ENCODE peak calls at places on chromosomes 12 and 14, in ten cellular contexts. One of them, this sample, is unnamed.

GRCh38 chr12:14962797-14963196 is 1.4 kb upstream of the ARHGDIB start:
- DNase-seq in progenitor cell of endocrine pancreas: no peak
- DNase-seq in kidney: no peak
- DNase-seq in tibial artery: no peak
- DNase-seq in CD8-positive, alpha-beta T cell: no peak
- DNase-seq in endodermal cell: no peak
- DNase-seq in heart right ventricle: no peak
- DNase-seq in transverse colon: no peak
- DNase-seq in brain microvascular endothelial cell: no peak
- DNase-seq in kidney epithelial cell: no peak
- DNase-seq in this sample: no peak

GRCh38 chr12:50545783-50546182 is 41.0 kb downstream of the DIP2B start:
- DNase-seq in progenitor cell of endocrine pancreas: no peak
- DNase-seq in kidney: no peak
- DNase-seq in tibial artery: no peak
- DNase-seq in CD8-positive, alpha-beta T cell: no peak
- DNase-seq in endodermal cell: no peak
- DNase-seq in heart right ventricle: no peak
- DNase-seq in transverse colon: peak
- DNase-seq in brain microvascular endothelial cell: peak
- DNase-seq in kidney epithelial cell: no peak
- DNase-seq in this sample: no peak

GRCh38 chr14:54444003-54444402 is 2.8 kb upstream of the CNIH1 start:
- DNase-seq in progenitor cell of endocrine pancreas: no peak
- DNase-seq in kidney: no peak
- DNase-seq in tibial artery: no peak
- DNase-seq in CD8-positive, alpha-beta T cell: no peak
- DNase-seq in endodermal cell: no peak
- DNase-seq in heart right ventricle: no peak
- DNase-seq in transverse colon: no peak
- DNase-seq in brain microvascular endothelial cell: no peak
- DNase-seq in kidney epithelial cell: no peak
- DNase-seq in this sample: no peak

GRCh38 chr12:2383276-2384028 is 330.7 kb downstream of the CACNA1C start:
- DNase-seq in progenitor cell of endocrine pancreas: no peak
- DNase-seq in kidney: no peak
- DNase-seq in tibial artery: peak
- DNase-seq in CD8-positive, alpha-beta T cell: no peak
- DNase-seq in endodermal cell: peak
- DNase-seq in heart right ventricle: no peak
- DNase-seq in transverse colon: no peak
- DNase-seq in brain microvascular endothelial cell: peak
- DNase-seq in kidney epithelial cell: no peak
- DNase-seq in this sample: no peak

GRCh38 chr12:132206093-132206434 is 61.8 kb downstream of the NOC4L start:
- DNase-seq in progenitor cell of endocrine pancreas: no peak
- DNase-seq in kidney: peak
- DNase-seq in tibial artery: no peak
- DNase-seq in CD8-positive, alpha-beta T cell: no peak
- DNase-seq in endodermal cell: no peak
- DNase-seq in heart right ventricle: no peak
- DNase-seq in transverse colon: no peak
- DNase-seq in brain microvascular endothelial cell: no peak
- DNase-seq in kidney epithelial cell: no peak
- DNase-seq in this sample: no peak

GRCh38 chr12:112823582-112824149 is 32.1 kb downstream of the RPH3A start:
- DNase-seq in progenitor cell of endocrine pancreas: no peak
- DNase-seq in kidney: no peak
- DNase-seq in tibial artery: no peak
- DNase-seq in CD8-positive, alpha-beta T cell: no peak
- DNase-seq in endodermal cell: no peak
- DNase-seq in heart right ventricle: no peak
- DNase-seq in transverse colon: no peak
- DNase-seq in brain microvascular endothelial cell: no peak
- DNase-seq in kidney epithelial cell: no peak
- DNase-seq in this sample: no peak

GRCh38 chr14:66426451-66426850 is 59.7 kb upstream of the CCDC196 start:
- DNase-seq in progenitor cell of endocrine pancreas: no peak
- DNase-seq in kidney: no peak
- DNase-seq in tibial artery: no peak
- DNase-seq in CD8-positive, alpha-beta T cell: no peak
- DNase-seq in endodermal cell: no peak
- DNase-seq in heart right ventricle: no peak
- DNase-seq in transverse colon: no peak
- DNase-seq in brain microvascular endothelial cell: no peak
- DNase-seq in kidney epithelial cell: no peak
- DNase-seq in this sample: no peak

GRCh38 chr14:24308342-24309124 is 756 bp upstream of the CIDEB start:
- DNase-seq in progenitor cell of endocrine pancreas: no peak
- DNase-seq in kidney: no peak
- DNase-seq in tibial artery: no peak
- DNase-seq in CD8-positive, alpha-beta T cell: no peak
- DNase-seq in endodermal cell: no peak
- DNase-seq in heart right ventricle: no peak
- DNase-seq in transverse colon: no peak
- DNase-seq in brain microvascular endothelial cell: no peak
- DNase-seq in kidney epithelial cell: no peak
- DNase-seq in this sample: no peak

GRCh38 chr12:78684419-78684818 is 180.2 kb upstream of the SYT1 start:
- DNase-seq in progenitor cell of endocrine pancreas: no peak
- DNase-seq in kidney: no peak
- DNase-seq in tibial artery: no peak
- DNase-seq in CD8-positive, alpha-beta T cell: no peak
- DNase-seq in endodermal cell: no peak
- DNase-seq in heart right ventricle: no peak
- DNase-seq in transverse colon: no peak
- DNase-seq in brain microvascular endothelial cell: no peak
- DNase-seq in kidney epithelial cell: no peak
- DNase-seq in this sample: no peak

GRCh38 chr12:125148316-125148715 is 83.1 kb downstream of the AACS start:
- DNase-seq in progenitor cell of endocrine pancreas: no peak
- DNase-seq in kidney: no peak
- DNase-seq in tibial artery: no peak
- DNase-seq in CD8-positive, alpha-beta T cell: no peak
- DNase-seq in endodermal cell: no peak
- DNase-seq in heart right ventricle: no peak
- DNase-seq in transverse colon: no peak
- DNase-seq in brain microvascular endothelial cell: no peak
- DNase-seq in kidney epithelial cell: no peak
- DNase-seq in this sample: no peak

GRCh38 chr12:87816186-87816585 is 213.0 kb downstream of the C12orf50 start:
- DNase-seq in progenitor cell of endocrine pancreas: no peak
- DNase-seq in kidney: no peak
- DNase-seq in tibial artery: no peak
- DNase-seq in CD8-positive, alpha-beta T cell: no peak
- DNase-seq in endodermal cell: no peak
- DNase-seq in heart right ventricle: no peak
- DNase-seq in transverse colon: no peak
- DNase-seq in brain microvascular endothelial cell: peak
- DNase-seq in kidney epithelial cell: no peak
- DNase-seq in this sample: no peak

GRCh38 chr14:70882771-70883492 is 24.3 kb upstream of the PCNX1 start:
- DNase-seq in progenitor cell of endocrine pancreas: no peak
- DNase-seq in kidney: no peak
- DNase-seq in tibial artery: no peak
- DNase-seq in CD8-positive, alpha-beta T cell: no peak
- DNase-seq in endodermal cell: no peak
- DNase-seq in heart right ventricle: no peak
- DNase-seq in transverse colon: no peak
- DNase-seq in brain microvascular endothelial cell: peak
- DNase-seq in kidney epithelial cell: no peak
- DNase-seq in this sample: no peak

GRCh38 chr14:99968156-99968920 is 96.9 kb upstream of the EVL start:
- DNase-seq in progenitor cell of endocrine pancreas: no peak
- DNase-seq in kidney: no peak
- DNase-seq in tibial artery: no peak
- DNase-seq in CD8-positive, alpha-beta T cell: no peak
- DNase-seq in endodermal cell: no peak
- DNase-seq in heart right ventricle: no peak
- DNase-seq in transverse colon: no peak
- DNase-seq in brain microvascular endothelial cell: peak
- DNase-seq in kidney epithelial cell: peak
- DNase-seq in this sample: no peak

GRCh38 chr12:24838531-24838950 is 110.4 kb downstream of the BCAT1 start:
- DNase-seq in progenitor cell of endocrine pancreas: no peak
- DNase-seq in kidney: no peak
- DNase-seq in tibial artery: peak
- DNase-seq in CD8-positive, alpha-beta T cell: no peak
- DNase-seq in endodermal cell: no peak
- DNase-seq in heart right ventricle: no peak
- DNase-seq in transverse colon: peak
- DNase-seq in brain microvascular endothelial cell: peak
- DNase-seq in kidney epithelial cell: no peak
- DNase-seq in this sample: no peak

GRCh38 chr12:59929091-59929490 is 333.3 kb downstream of the SLC16A7 start:
- DNase-seq in progenitor cell of endocrine pancreas: no peak
- DNase-seq in kidney: no peak
- DNase-seq in tibial artery: no peak
- DNase-seq in CD8-positive, alpha-beta T cell: no peak
- DNase-seq in endodermal cell: no peak
- DNase-seq in heart right ventricle: no peak
- DNase-seq in transverse colon: no peak
- DNase-seq in brain microvascular endothelial cell: no peak
- DNase-seq in kidney epithelial cell: peak
- DNase-seq in this sample: no peak

GRCh38 chr14:64293976-64294671 is at the start of gene ESR2:
- DNase-seq in progenitor cell of endocrine pancreas: peak
- DNase-seq in kidney: peak
- DNase-seq in tibial artery: no peak
- DNase-seq in CD8-positive, alpha-beta T cell: peak
- DNase-seq in endodermal cell: peak
- DNase-seq in heart right ventricle: peak
- DNase-seq in transverse colon: peak
- DNase-seq in brain microvascular endothelial cell: peak
- DNase-seq in kidney epithelial cell: no peak
- DNase-seq in this sample: no peak

GRCh38 chr12:106586803-106587684 is 4.2 kb downstream of the RFX4 start:
- DNase-seq in progenitor cell of endocrine pancreas: peak
- DNase-seq in kidney: peak
- DNase-seq in tibial artery: no peak
- DNase-seq in CD8-positive, alpha-beta T cell: no peak
- DNase-seq in endodermal cell: peak
- DNase-seq in heart right ventricle: no peak
- DNase-seq in transverse colon: no peak
- DNase-seq in brain microvascular endothelial cell: no peak
- DNase-seq in kidney epithelial cell: no peak
- DNase-seq in this sample: no peak

GRCh38 chr14:103728721-103729120 is 13.1 kb downstream of the ZFYVE21 start:
- DNase-seq in progenitor cell of endocrine pancreas: no peak
- DNase-seq in kidney: peak
- DNase-seq in tibial artery: no peak
- DNase-seq in CD8-positive, alpha-beta T cell: no peak
- DNase-seq in endodermal cell: no peak
- DNase-seq in heart right ventricle: no peak
- DNase-seq in transverse colon: no peak
- DNase-seq in brain microvascular endothelial cell: no peak
- DNase-seq in kidney epithelial cell: no peak
- DNase-seq in this sample: no peak
- TF ChIP-seq CTCF in progenitor cell of endocrine pancreas: no peak
- TF ChIP-seq CTCF in kidney: no peak
- TF ChIP-seq CTCF in tibial artery: no peak
- TF ChIP-seq CTCF in CD8-positive, alpha-beta T cell: no peak
- TF ChIP-seq CTCF in endodermal cell: no peak
- TF ChIP-seq CTCF in heart right ventricle: no peak
- TF ChIP-seq CTCF in transverse colon: no peak
- TF ChIP-seq CTCF in brain microvascular endothelial cell: no peak
- TF ChIP-seq CTCF in kidney epithelial cell: no peak
- TF ChIP-seq CTCF in this sample: no peak

GRCh38 chr14:55532645-55533309 is 47.2 kb upstream of the KTN1 start:
- DNase-seq in progenitor cell of endocrine pancreas: no peak
- DNase-seq in kidney: no peak
- DNase-seq in tibial artery: no peak
- DNase-seq in CD8-positive, alpha-beta T cell: no peak
- DNase-seq in endodermal cell: peak
- DNase-seq in heart right ventricle: no peak
- DNase-seq in transverse colon: no peak
- DNase-seq in brain microvascular endothelial cell: no peak
- DNase-seq in kidney epithelial cell: no peak
- DNase-seq in this sample: no peak
- TF ChIP-seq CTCF in progenitor cell of endocrine pancreas: peak
- TF ChIP-seq CTCF in kidney: no peak
- TF ChIP-seq CTCF in tibial artery: no peak
- TF ChIP-seq CTCF in CD8-positive, alpha-beta T cell: no peak
- TF ChIP-seq CTCF in endodermal cell: peak
- TF ChIP-seq CTCF in heart right ventricle: no peak
- TF ChIP-seq CTCF in transverse colon: no peak
- TF ChIP-seq CTCF in brain microvascular endothelial cell: peak
- TF ChIP-seq CTCF in kidney epithelial cell: no peak
- TF ChIP-seq CTCF in this sample: no peak

DNA sequence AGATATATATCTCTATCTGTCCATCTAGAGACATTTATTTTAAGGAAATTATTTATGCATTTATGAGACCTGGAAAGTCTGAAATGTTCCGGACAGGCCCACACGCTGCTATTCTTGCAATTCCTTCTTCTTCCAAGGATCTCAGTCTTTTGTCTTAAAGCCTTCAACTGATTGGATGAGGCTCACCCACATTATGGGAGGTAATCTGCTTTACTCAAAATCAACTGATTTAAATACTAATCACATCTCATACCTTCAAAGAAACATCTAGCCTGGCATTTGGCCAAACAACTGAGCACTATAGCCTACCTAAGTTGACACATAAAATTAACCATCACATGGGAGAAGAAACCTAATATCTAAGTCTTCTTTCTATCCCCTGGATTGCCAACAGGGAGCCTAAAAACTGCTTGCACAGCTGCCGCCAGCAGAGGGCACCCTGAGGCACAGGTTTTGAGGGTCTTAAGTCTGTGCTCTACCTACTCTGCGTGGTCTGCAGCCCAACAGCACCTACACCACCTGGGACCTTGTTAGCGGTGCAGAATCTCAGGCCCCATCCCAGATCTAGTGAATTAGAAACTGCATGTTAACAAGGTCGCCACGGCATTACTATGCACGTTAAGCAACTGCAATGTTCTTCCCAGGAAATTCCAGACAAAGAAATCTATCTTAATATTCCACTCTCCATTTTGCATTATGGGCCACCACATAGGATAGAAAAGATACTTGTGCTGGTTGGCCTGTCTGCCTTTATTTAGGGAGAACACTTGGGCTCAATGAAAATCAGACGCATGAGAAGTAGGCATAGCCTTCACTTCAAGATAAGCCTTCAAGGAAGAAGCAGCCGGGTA is 249.7 kb downstream of the FOXG1 start:
- DNase-seq in progenitor cell of endocrine pancreas: peak
- DNase-seq in kidney: peak
- DNase-seq in tibial artery: no peak
- DNase-seq in CD8-positive, alpha-beta T cell: no peak
- DNase-seq in endodermal cell: peak
- DNase-seq in heart right ventricle: no peak
- DNase-seq in transverse colon: no peak
- DNase-seq in brain microvascular endothelial cell: peak
- DNase-seq in kidney epithelial cell: no peak
- DNase-seq in this sample: no peak
- TF ChIP-seq CTCF in progenitor cell of endocrine pancreas: peak
- TF ChIP-seq CTCF in kidney: peak
- TF ChIP-seq CTCF in tibial artery: no peak
- TF ChIP-seq CTCF in CD8-positive, alpha-beta T cell: no peak
- TF ChIP-seq CTCF in endodermal cell: peak
- TF ChIP-seq CTCF in heart right ventricle: peak
- TF ChIP-seq CTCF in transverse colon: no peak
- TF ChIP-seq CTCF in brain microvascular endothelial cell: peak
- TF ChIP-seq CTCF in kidney epithelial cell: peak
- TF ChIP-seq CTCF in this sample: no peak

GRCh38 chr12:5417500-5417899 is 14.4 kb upstream of the NTF3 start:
- DNase-seq in progenitor cell of endocrine pancreas: no peak
- DNase-seq in kidney: no peak
- DNase-seq in tibial artery: no peak
- DNase-seq in CD8-positive, alpha-beta T cell: no peak
- DNase-seq in endodermal cell: no peak
- DNase-seq in heart right ventricle: no peak
- DNase-seq in transverse colon: no peak
- DNase-seq in brain microvascular endothelial cell: no peak
- DNase-seq in kidney epithelial cell: no peak
- DNase-seq in this sample: no peak
- TF ChIP-seq CTCF in progenitor cell of endocrine pancreas: no peak
- TF ChIP-seq CTCF in kidney: no peak
- TF ChIP-seq CTCF in tibial artery: no peak
- TF ChIP-seq CTCF in CD8-positive, alpha-beta T cell: no peak
- TF ChIP-seq CTCF in endodermal cell: no peak
- TF ChIP-seq CTCF in heart right ventricle: no peak
- TF ChIP-seq CTCF in transverse colon: no peak
- TF ChIP-seq CTCF in brain microvascular endothelial cell: no peak
- TF ChIP-seq CTCF in kidney epithelial cell: no peak
- TF ChIP-seq CTCF in this sample: no peak